ENCODE peak calls at places on chromosome 2, in four cellular contexts. One of them, this sample, is unnamed.

GRCh38 chr2:201070966-201071304 is 536 bp downstream of the HYCC2 start:
- DNase-seq in choroid plexus epithelial cell: no peak
- DNase-seq in epithelial cell of esophagus: peak; percentile 35
- DNase-seq in astrocyte of the spinal cord: peak; percentile 15
- DNase-seq in this sample: peak; percentile 14

GRCh38 chr2:217897816-217898806 is 104.7 kb downstream of the TNS1 start:
- DNase-seq in astrocyte of the spinal cord: no peak
- DNase-seq in epithelial cell of esophagus: no peak
- DNase-seq in choroid plexus epithelial cell: no peak
- DNase-seq in this sample: no peak

GRCh38 chr2:228268756-228269155 is 87.3 kb upstream of the SPHKAP start:
- DNase-seq in astrocyte of the spinal cord: no peak
- DNase-seq in epithelial cell of esophagus: no peak
- DNase-seq in choroid plexus epithelial cell: no peak
- DNase-seq in this sample: no peak

GRCh38 chr2:119387381-119388129 is 20.8 kb downstream of the DBI start:
- DNase-seq in choroid plexus epithelial cell: peak; percentile 91
- DNase-seq in astrocyte of the spinal cord: peak; percentile 69
- DNase-seq in epithelial cell of esophagus: peak; percentile 84
- DNase-seq in this sample: peak; percentile 91

GRCh38 chr2:22784586-22784985 is 600.4 kb upstream of the KLHL29 start:
- DNase-seq in epithelial cell of esophagus: no peak
- DNase-seq in choroid plexus epithelial cell: no peak
- DNase-seq in astrocyte of the spinal cord: no peak
- DNase-seq in this sample: no peak

GRCh38 chr2:88856409-88857135 is 165.1 kb downstream of the RPIA start:
- DNase-seq in choroid plexus epithelial cell: no peak
- DNase-seq in astrocyte of the spinal cord: no peak
- DNase-seq in epithelial cell of esophagus: no peak
- DNase-seq in this sample: no peak

GRCh38 chr2:215626812-215627281 is 191.0 kb upstream of the FN1 start:
- DNase-seq in choroid plexus epithelial cell: peak; percentile 90
- DNase-seq in epithelial cell of esophagus: no peak
- DNase-seq in astrocyte of the spinal cord: peak; percentile 79
- DNase-seq in this sample: peak; percentile 38

GRCh38 chr2:107669335-107669734 is 157.4 kb upstream of the RGPD4 start:
- DNase-seq in epithelial cell of esophagus: peak; percentile 30
- DNase-seq in choroid plexus epithelial cell: peak; percentile 54
- DNase-seq in astrocyte of the spinal cord: peak; percentile 26
- DNase-seq in this sample: peak; percentile 27

GRCh38 chr2:65357959-65358294 is 74.5 kb downstream of the SPRED2 start:
- DNase-seq in epithelial cell of esophagus: no peak
- DNase-seq in choroid plexus epithelial cell: no peak
- DNase-seq in astrocyte of the spinal cord: no peak
- DNase-seq in this sample: no peak

GRCh38 chr2:227188292-227188691 is 23.9 kb downstream of the COL4A3 start:
- DNase-seq in astrocyte of the spinal cord: peak; percentile 47
- DNase-seq in choroid plexus epithelial cell: peak; percentile 80
- DNase-seq in epithelial cell of esophagus: no peak
- DNase-seq in this sample: peak; percentile 63

GRCh38 chr2:65098741-65099140 is 31.2 kb downstream of the RAB1A start:
- DNase-seq in choroid plexus epithelial cell: no peak
- DNase-seq in epithelial cell of esophagus: peak; percentile 21
- DNase-seq in astrocyte of the spinal cord: no peak
- DNase-seq in this sample: peak; percentile 53

GRCh38 chr2:212421571-212422334 is 116.8 kb downstream of the ERBB4 start:
- DNase-seq in astrocyte of the spinal cord: no peak
- DNase-seq in choroid plexus epithelial cell: no peak
- DNase-seq in epithelial cell of esophagus: peak; percentile 36
- DNase-seq in this sample: peak; percentile 76

DNA sequence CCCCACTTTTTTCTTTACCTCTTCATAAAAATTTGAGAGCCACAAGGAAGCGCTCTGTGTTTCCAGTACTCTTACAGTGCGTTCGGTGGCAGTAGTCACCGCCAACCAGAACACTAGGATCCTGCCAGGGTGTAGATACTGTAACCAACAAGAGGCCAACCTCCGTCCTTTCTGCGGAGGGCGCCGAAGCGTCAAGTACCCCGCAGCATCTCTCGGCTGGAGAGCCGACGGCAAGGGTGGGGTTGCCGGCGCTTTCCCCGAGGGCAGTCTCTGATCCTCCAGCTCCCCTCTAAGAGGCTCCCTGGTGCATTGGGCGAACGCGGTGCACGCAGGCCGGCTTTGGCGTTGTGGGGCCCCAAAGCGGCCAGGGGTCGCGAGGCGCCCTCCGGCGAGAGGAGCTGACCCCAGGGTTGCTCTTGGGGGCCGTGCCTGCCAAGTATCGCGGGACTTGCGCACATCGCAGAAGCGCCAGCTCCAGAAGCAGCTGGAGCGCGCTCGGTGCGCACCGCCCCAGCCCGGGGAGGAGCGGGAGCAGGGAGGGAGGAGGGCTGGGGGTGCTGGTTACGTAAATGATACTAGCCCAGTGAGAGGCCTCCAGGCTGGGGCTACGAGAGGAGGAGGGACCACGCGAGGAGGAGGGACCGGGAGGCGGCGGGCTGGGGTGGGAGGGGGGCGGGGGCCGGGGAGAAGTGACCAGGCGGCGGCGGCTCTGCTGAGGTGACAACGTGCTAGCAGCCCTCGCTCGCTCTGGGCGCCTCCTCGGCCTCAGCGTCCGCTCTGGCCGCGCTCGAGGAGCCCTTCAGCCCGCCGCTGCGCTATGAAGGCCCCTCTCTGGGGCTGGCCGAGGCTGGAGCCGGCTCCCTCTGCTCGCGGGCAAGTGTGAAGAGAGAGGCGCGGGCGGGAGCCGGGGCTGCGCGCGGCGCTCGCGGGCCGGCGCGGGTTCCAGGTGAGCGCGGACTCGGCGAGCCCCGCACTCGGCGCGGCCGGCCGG is at the start of gene GALNT13:
- DNase-seq in astrocyte of the spinal cord: peak; percentile 70
- DNase-seq in epithelial cell of esophagus: peak; percentile 44
- DNase-seq in choroid plexus epithelial cell: peak; percentile 1
- DNase-seq in this sample: peak; percentile 81
- H3K4me3 ChIP-seq in astrocyte of the spinal cord: peak within 1 kb of the TSS; percentile 40
- H3K4me3 ChIP-seq in epithelial cell of esophagus: peak within 1 kb of the TSS; percentile 14
- H3K4me3 ChIP-seq in choroid plexus epithelial cell: no peak within 1 kb of the TSS
- H3K4me3 ChIP-seq in this sample: peak within 1 kb of the TSS; percentile 55

DNA sequence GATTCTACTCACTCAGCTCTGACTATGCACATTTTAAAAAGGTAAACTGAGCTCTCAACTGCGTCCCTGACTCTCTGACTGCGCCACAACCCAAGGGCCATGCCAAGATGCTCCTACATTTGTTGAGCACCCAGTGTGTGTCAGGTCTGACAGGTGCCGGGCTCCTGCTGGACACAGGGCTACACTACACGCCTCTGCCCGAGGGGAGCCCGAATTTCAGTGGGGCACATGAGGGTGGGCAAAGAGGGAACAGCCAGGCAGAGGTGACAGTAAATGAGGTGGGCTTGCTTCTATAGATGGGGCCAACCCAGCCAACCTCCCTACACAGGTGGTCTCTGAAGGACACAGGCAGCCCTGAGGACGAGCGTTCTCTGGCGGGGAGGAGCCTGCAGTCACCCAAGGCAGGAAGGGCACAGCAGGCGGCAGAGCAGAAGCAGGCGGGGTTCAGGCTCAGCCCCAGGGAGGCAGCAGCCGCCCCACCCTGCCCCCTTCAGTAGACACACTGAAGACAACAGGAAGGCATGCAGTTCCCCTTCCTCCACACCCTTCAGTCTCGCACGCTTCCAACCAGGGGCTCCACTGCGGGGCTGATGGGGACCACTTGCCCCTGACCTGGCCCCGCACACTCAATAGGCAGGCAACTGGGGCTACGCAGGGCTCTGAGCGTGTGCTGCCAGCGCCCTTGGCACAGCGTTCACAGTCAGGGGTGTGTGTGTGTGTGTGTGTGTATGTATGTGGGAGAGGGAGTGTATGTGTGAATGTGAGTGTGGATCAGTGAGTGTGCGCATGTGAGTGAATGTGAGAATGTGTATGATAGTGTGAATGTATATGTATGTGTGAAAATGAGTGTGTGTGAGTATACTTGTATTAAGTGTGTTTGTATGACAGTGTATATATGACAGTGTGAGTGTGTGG is 98.4 kb downstream of the UXS1 start:
- DNase-seq in epithelial cell of esophagus: no peak
- DNase-seq in choroid plexus epithelial cell: no peak
- DNase-seq in astrocyte of the spinal cord: no peak
- DNase-seq in this sample: no peak
- TF ChIP-seq CTCF in epithelial cell of esophagus: no peak
- TF ChIP-seq CTCF in choroid plexus epithelial cell: no peak
- TF ChIP-seq CTCF in astrocyte of the spinal cord: no peak
- TF ChIP-seq CTCF in this sample: no peak

GRCh38 chr2:208099682-208100081 is 24.6 kb downstream of the CRYGD start:
- DNase-seq in astrocyte of the spinal cord: no peak
- DNase-seq in choroid plexus epithelial cell: no peak
- DNase-seq in epithelial cell of esophagus: no peak
- DNase-seq in this sample: no peak

GRCh38 chr2:208097801-208098200 is 26.5 kb downstream of the CRYGD start:
- DNase-seq in astrocyte of the spinal cord: peak; percentile 65
- DNase-seq in epithelial cell of esophagus: no peak
- DNase-seq in choroid plexus epithelial cell: peak; percentile 92
- DNase-seq in this sample: peak; percentile 16

GRCh38 chr2:208103616-208104015 is 20.7 kb downstream of the CRYGD start:
- DNase-seq in choroid plexus epithelial cell: no peak
- DNase-seq in astrocyte of the spinal cord: no peak
- DNase-seq in epithelial cell of esophagus: no peak
- DNase-seq in this sample: no peak

GRCh38 chr2:208098267-208098666 is 26.1 kb downstream of the CRYGD start:
- DNase-seq in choroid plexus epithelial cell: no peak
- DNase-seq in astrocyte of the spinal cord: no peak
- DNase-seq in epithelial cell of esophagus: no peak
- DNase-seq in this sample: no peak

GRCh38 chr2:208101716-208102631 is 22.4 kb downstream of the CRYGD start:
- DNase-seq in choroid plexus epithelial cell: peak; percentile 68
- DNase-seq in astrocyte of the spinal cord: peak; percentile 48
- DNase-seq in epithelial cell of esophagus: peak; percentile 40
- DNase-seq in this sample: peak; percentile 25
- H3K4me3 ChIP-seq in choroid plexus epithelial cell: no peak overlapping the region
- H3K4me3 ChIP-seq in astrocyte of the spinal cord: no peak overlapping the region
- H3K4me3 ChIP-seq in epithelial cell of esophagus: no peak overlapping the region
- H3K4me3 ChIP-seq in this sample: no peak overlapping the region

GRCh38 chr2:85838181-85838580 is 50.6 kb downstream of the ST3GAL5 start:
- DNase-seq in astrocyte of the spinal cord: no peak
- DNase-seq in epithelial cell of esophagus: peak; percentile 16
- DNase-seq in choroid plexus epithelial cell: peak; percentile 23
- DNase-seq in this sample: peak; percentile 10
- TF ChIP-seq CTCF in astrocyte of the spinal cord: no peak
- TF ChIP-seq CTCF in epithelial cell of esophagus: no peak
- TF ChIP-seq CTCF in choroid plexus epithelial cell: no peak
- TF ChIP-seq CTCF in this sample: no peak

GRCh38 chr2:55164534-55165104 is 67.5 kb downstream of the CLHC1 start:
- DNase-seq in astrocyte of the spinal cord: no peak
- DNase-seq in choroid plexus epithelial cell: peak; percentile 51
- DNase-seq in epithelial cell of esophagus: no peak
- DNase-seq in this sample: no peak
- H3K4me3 ChIP-seq in astrocyte of the spinal cord: no peak overlapping the region
- H3K4me3 ChIP-seq in choroid plexus epithelial cell: no peak overlapping the region
- H3K4me3 ChIP-seq in epithelial cell of esophagus: no peak overlapping the region
- H3K4me3 ChIP-seq in this sample: no peak overlapping the region

This sample was measured in fibroblast of mammary gland.